ENCODE peak calls at places on chromosome 14, in five cellular contexts. X, S, K, T and J are unnamed samples.

GRCh38 chr14:24395609-24396580 is 2.9 kb upstream of the NYNRIN start:
- DNase-seq in X (no peak), S (peak), T (no peak), K (peak), J (no peak)

GRCh38 chr14:33738481-33738880 is 212.4 kb downstream of the EGLN3 start:
- DNase-seq in S (no peak), T (no peak), X (no peak), K (no peak), J (no peak)

GRCh38 chr14:74712499-74713394 is at the start of the genes AREL1 and FCF1:
- DNase-seq in S (peak), T (peak), K (peak), X (peak), J (peak)

GRCh38 chr14:35883677-35884293 is 57.6 kb downstream of the BRMS1L start:
- DNase-seq in K (no peak), S (no peak), X (no peak), T (peak), J (no peak)

GRCh38 chr14:74980746-74981661 is 21.7 kb upstream of the EIF2B2 start:
- DNase-seq in K (no peak), T (no peak), X (no peak), S (peak), J (no peak)

GRCh38 chr14:93186461-93186860 is 1.3 kb downstream of the LYSET start:
- DNase-seq in X (no peak), S (no peak), K (no peak), T (no peak), J (no peak)

GRCh38 chr14:42269234-42269633 is 662.6 kb downstream of the LRFN5 start:
- DNase-seq in K (no peak), T (no peak), S (no peak), X (no peak), J (no peak)

GRCh38 chr14:86943391-86944365 is 1049.3 kb downstream of the GALC start:
- DNase-seq in S (no peak), T (no peak), X (no peak), K (no peak), J (no peak)

GRCh38 chr14:55705651-55706340 is 125.8 kb downstream of the KTN1 start:
- DNase-seq in T (no peak), K (peak), X (peak), S (no peak), J (peak)

GRCh38 chr14:101219896-101220703 is 316.6 kb upstream of the RTL1 start:
- DNase-seq in T (no peak), K (no peak), X (no peak), S (peak), J (peak)

GRCh38 chr14:55712505-55712904 is 132.5 kb downstream of the KTN1 start:
- DNase-seq in S (no peak), X (no peak), T (no peak), K (no peak), J (no peak)

GRCh38 chr14:103084021-103084919 is at the start of gene LBHD2:
- DNase-seq in K (no peak), T (no peak), S (no peak), X (no peak), J (no peak)

GRCh38 chr14:26729851-26730250 is 132.0 kb upstream of the NOVA1 start:
- DNase-seq in T (no peak), K (no peak), X (no peak), S (no peak), J (no peak)

GRCh38 chr14:99360774-99361595 is 89.0 kb upstream of the BCL11B start:
- DNase-seq in T (no peak), S (peak), X (no peak), K (no peak), J (no peak)

GRCh38 chr14:76309572-76310551 is 66.1 kb upstream of the ESRRB start:
- DNase-seq in K (no peak), X (no peak), T (no peak), S (no peak), J (no peak)

GRCh38 chr14:73741386-73741875 is 27.2 kb upstream of the PNMA1 start:
- DNase-seq in T (peak), X (no peak), K (no peak), S (peak), J (no peak)

GRCh38 chr14:103055693-103056092 is 1.7 kb downstream of the CDC42BPB start:
- DNase-seq in T (no peak), X (no peak), K (no peak), S (no peak), J (no peak)

GRCh38 chr14:75334191-75335051 is 55.8 kb downstream of the FOS start:
- DNase-seq in K (no peak), X (no peak), S (peak), T (peak), J (no peak)

GRCh38 chr14:64478634-64479250 is 13.4 kb downstream of the AKAP5 start:
- DNase-seq in T (no peak), K (no peak), X (no peak), S (no peak), J (no peak)

GRCh38 chr14:75645051-75645450 is 15.6 kb downstream of the ERG28 start:
- DNase-seq in S (no peak), X (no peak), K (no peak), T (no peak), J (no peak)

GRCh38 chr14:91406982-91407381 is 10.6 kb downstream of the CCDC88C start:
- DNase-seq in X (no peak), S (no peak), K (no peak), T (peak), J (no peak)

GRCh38 chr14:58572092-58572853 is 65.5 kb upstream of the DACT1 start:
- DNase-seq in X (no peak), S (no peak), K (no peak), T (no peak), J (no peak)

DNA sequence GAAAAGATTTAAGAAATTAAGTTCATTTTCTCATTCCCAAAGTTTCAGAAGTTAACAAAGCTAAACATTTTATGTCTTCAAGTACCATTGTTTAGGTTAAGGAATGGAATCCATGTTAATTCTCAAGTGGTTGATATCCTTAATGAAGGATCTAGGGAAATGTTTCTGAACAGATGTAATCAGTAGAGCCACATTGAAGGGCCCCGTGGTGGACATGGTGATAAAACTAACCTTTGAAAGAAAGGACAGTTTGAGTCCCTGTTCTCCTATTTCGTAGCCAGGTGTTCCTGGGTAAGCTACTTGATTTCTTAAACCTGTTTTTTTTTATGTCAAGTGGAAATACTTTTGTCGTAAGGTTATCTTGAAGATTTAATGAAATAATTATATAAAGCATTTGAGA is 4.6 kb downstream of the PPM1A start:
- DNase-seq in K (no peak), S (no peak), T (no peak), X (no peak), J (no peak)
- TF ChIP-seq POLR2AphosphoS5 in K (no peak), S (no peak), T (no peak), X (no peak), J (no peak)

GRCh38 chr14:22978873-22979671 is 3.3 kb downstream of the AJUBA start:
- DNase-seq in X (peak), S (peak), K (peak), T (no peak), J (no peak)

GRCh38 chr14:22976620-22977433 is 5.5 kb downstream of the AJUBA start:
- DNase-seq in K (no peak), T (peak), S (peak), X (no peak), J (no peak)

GRCh38 chr14:22977434-22977683 is 5.0 kb downstream of the AJUBA start:
- DNase-seq in X (no peak), K (no peak), S (no peak), T (no peak), J (no peak)

GRCh38 chr14:22978487-22978837 is 3.9 kb downstream of the AJUBA start:
- DNase-seq in X (no peak), K (no peak), T (no peak), S (no peak), J (no peak)

DNA sequence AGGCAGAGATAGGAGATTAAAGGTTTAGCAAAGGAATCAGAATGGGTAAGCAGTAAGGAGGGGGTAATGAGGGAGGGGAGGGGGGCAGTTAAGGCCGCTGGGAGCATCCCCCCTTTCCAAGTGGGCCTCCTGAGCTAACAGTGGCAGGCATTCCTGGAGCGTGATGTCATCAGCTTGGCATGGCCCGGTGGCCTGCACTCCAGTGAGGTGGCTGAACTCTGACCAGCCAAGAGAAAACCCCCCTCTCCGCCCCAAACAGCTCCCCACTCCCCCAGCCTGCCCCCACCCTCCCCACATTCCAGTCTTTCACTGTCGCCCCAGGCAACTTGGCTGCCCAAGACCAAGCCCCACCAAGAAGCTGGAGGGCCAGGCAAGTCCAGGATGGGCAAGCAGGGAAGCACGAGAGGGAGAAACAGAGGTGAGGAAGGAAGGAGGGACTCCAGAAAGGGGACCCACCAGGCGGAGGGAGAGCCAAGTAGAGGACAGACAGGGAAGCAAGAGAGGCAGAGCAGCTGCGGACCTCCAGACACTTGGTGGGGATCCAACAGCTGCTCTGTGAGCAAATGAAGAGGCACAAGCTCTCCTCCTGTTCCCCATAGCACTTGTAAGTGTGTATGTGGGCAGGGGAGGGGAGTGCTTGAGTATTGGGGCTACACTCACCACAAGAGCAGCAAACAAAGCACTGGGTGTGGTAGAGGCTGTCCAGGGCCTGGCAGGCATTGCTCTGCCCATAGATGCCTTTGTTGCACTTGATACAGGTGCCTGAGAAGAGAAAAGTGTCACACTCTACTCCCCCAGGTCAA is 4.5 kb downstream of the AJUBA start:
- DNase-seq in T (peak), X (peak), K (peak), S (peak), J (no peak)
- TF ChIP-seq POLR2AphosphoS5 in T (no peak), X (no peak), K (no peak), S (no peak), J (no peak)

DNA sequence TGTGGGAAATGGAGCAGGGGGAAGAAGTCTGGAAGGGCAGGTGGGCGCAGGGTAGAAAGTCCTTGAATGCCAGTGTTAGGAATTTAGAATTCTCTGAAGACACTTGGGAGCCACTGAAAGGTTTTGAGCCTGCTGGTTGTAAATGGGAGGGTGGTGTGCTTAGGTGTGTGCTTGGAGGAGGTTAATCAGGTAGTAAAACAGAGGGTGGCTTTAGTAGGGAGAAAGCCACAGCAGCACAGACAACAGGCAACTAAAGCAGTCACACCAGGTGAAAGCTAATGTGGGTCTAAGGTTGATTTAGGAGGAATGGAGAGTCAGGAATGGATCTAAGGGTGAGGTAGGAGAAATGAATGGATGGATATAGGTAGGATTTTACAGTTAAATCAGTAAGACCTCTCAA is 385.0 kb downstream of the ZFP36L1 start:
- DNase-seq in T (peak), X (no peak), K (no peak), S (no peak), J (no peak)
- TF ChIP-seq POLR2AphosphoS5 in T (no peak), X (no peak), K (no peak), S (no peak), J (no peak)

GRCh38 chr14:105398044-105398725 is at the start of gene TEX22:
- DNase-seq in S (peak), T (peak), K (peak), X (peak), J (peak)
- TF ChIP-seq POLR2AphosphoS5 in S (no peak), T (peak), K (peak), X (peak), J (peak)